ENCODE peak calls at places on chromosomes 4 and X, in seven cellular contexts. L is tibial nerve, S is GM23338, H is prostate gland, V is IMR-90, B is endothelial cell of umbilical vein, M is endodermal cell. P is an unnamed sample. For H3K4me1, the result is how much of the 10 kb centered on the place peaks cover.

GRCh38 chr4:27357283-27357682 is 496.6 kb downstream of the STIM2 start:
- DNase-seq in B (no peak), M (no peak), L (no peak), S (peak), V (no peak), H (no peak), P (no peak)

GRCh38 chr4:177008071-177008835 is 215.5 kb upstream of the VEGFC start:
- DNase-seq in H (no peak), S (no peak), B (no peak), L (no peak), M (no peak), V (peak), P (no peak)

GRCh38 chr4:151226004-151226932 is 50.7 kb upstream of the PRSS48 start:
- DNase-seq in V (peak), M (no peak), B (peak), H (no peak), S (no peak), L (no peak), P (no peak)

GRCh38 chr4:184251680-184252000 is 34.0 kb upstream of the ENPP6 start:
- DNase-seq in M (no peak), H (no peak), L (no peak), V (no peak), S (no peak), B (no peak), P (no peak)

GRCh38 chr4:11650801-11651596 is 222.3 kb upstream of the HS3ST1 start:
- DNase-seq in S (no peak), M (no peak), L (no peak), V (peak), H (no peak), B (no peak), P (no peak)

GRCh38 chrX:73944582-73944947 is 359.4 kb upstream of the ZCCHC13 start:
- DNase-seq in L (no peak), V (peak), H (no peak), B (peak), M (no peak), S (no peak), P (no peak)

GRCh38 chr4:121307441-121308327 is 73.1 kb downstream of the QRFPR start:
- DNase-seq in B (peak), S (peak), M (peak), V (peak), H (no peak), L (no peak), P (no peak)

GRCh38 chrX:150506486-150506885 is 61.9 kb upstream of the MTM1 start:
- DNase-seq in V (no peak), L (no peak), S (peak), H (no peak), M (peak), B (peak), P (no peak)

GRCh38 chr4:160175064-160175643 is 1072.3 kb downstream of the RAPGEF2 start:
- DNase-seq in B (no peak), M (peak), H (no peak), S (no peak), V (no peak), L (no peak), P (no peak)

GRCh38 chrX:15356444-15356843 is 21.1 kb upstream of the PIGA start:
- DNase-seq in V (peak), H (no peak), L (no peak), M (no peak), S (no peak), B (no peak), P (no peak)

GRCh38 chr4:151719045-151719743 is 41.6 kb downstream of the GATB start:
- DNase-seq in L (no peak), S (no peak), V (no peak), H (no peak), B (no peak), M (no peak), P (no peak)

GRCh38 chrX:40734956-40735317 is 405 bp downstream of the MED14 start:
- DNase-seq in V (no peak), H (peak), S (peak), L (no peak), B (peak), M (no peak), P (no peak)

GRCh38 chrX:53294024-53294648 is 12.8 kb upstream of the IQSEC2 start:
- DNase-seq in L (no peak), V (peak), S (no peak), B (peak), H (no peak), M (no peak), P (no peak)

GRCh38 chr4:153542131-153542530 is 76.0 kb downstream of the TMEM131L start:
- DNase-seq in L (no peak), M (no peak), S (no peak), B (no peak), H (no peak), V (no peak), P (no peak)
- H3K4me1 ChIP-seq in L (under half), M (under half), S (under half), B (under half), H (under half), V (under half), P (under half)

DNA sequence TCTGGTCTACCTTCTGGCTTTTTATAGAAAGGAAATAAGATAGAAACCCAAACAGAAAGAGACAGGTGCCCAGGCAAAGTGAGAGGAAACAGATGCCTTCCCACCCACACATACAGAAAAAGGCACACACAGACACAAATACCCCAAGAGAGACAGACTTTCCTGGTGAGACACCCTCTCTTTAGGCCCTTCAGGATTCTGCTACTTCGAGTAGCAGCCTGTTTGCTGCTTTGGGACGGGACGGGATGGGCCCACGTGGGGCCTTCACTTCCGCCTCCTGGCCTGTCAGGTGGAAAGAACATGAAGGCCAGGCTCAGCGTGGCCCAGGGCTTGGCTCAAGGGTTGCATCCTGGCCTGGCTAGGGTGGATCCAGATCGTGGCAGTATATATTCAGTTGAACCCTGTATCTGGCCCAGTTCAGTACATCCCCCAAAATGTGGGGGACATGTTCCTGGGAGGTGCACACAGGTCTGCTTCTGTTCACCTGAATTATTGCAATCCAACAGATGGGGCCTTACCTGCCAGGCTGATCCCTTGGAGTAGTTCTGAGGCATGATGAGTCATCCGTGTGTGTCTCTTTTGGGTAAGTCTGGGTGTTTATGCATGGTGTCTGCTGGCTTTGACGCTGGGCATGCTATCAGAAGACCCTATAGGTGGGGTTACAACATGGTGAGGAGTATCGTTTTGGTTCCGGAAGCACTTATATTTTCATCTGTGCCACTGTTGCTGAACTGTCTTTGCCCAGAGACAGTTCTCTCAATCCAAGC is 2.4 kb downstream of the ZNF275 start:
- DNase-seq in V (no peak), S (no peak), B (no peak), M (no peak), L (no peak), H (no peak), P (no peak)
- H3K27ac ChIP-seq in V (no peak), S (no peak), B (no peak), M (no peak), L (no peak), H (no peak), P (no peak)

DNA sequence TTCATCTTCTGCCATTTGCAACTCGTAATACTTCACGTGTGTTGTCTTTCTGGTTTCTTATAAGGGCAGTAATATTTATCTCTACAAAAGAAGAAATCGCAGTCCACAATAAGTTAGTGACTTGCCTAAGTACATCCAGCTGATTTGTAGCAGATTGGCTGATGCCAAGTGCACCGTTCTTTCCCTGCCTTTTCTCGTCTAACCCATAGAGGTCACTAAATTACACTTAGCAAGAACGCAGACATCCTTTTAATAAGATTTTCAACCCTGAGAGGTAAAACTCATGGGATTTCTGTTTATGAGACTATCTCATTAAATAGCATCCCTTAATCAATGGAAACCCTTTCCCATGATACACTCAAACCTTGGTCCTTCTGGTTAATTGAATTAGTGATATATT is 408.6 kb upstream of the ACTRT1 start:
- DNase-seq in M (peak), H (no peak), S (peak), L (no peak), V (no peak), B (peak), P (no peak)
- TF ChIP-seq CTCF in M (peak), H (no peak), S (peak), L (no peak), V (no peak), B (no peak), P (peak)

GRCh38 chr4:107901213-107901934 is 30.0 kb upstream of the CYP2U1 start:
- DNase-seq in H (no peak), L (no peak), S (peak), B (no peak), M (no peak), V (no peak), P (no peak)

GRCh38 chr4:107902715-107903114 is 28.6 kb upstream of the CYP2U1 start:
- DNase-seq in S (no peak), M (no peak), H (no peak), B (no peak), L (no peak), V (no peak), P (no peak)

GRCh38 chr4:107897823-107898222 is 33.5 kb upstream of the CYP2U1 start:
- DNase-seq in S (no peak), V (no peak), H (no peak), B (peak), L (no peak), M (no peak), P (no peak)

GRCh38 chr4:107900067-107900466 is 31.3 kb upstream of the CYP2U1 start:
- DNase-seq in H (no peak), B (no peak), L (no peak), S (peak), V (no peak), M (no peak), P (no peak)

GRCh38 chr4:107900508-107900907 is 30.8 kb upstream of the CYP2U1 start:
- DNase-seq in S (no peak), V (no peak), M (no peak), B (no peak), H (no peak), L (no peak), P (no peak)
- H3K4me1 ChIP-seq in S (under half), V (under half), M (under half), B (under half), H (under half), L (under half), P (under half)

P was measured in RWPE2.